ENCODE peak calls at places on chromosomes 13 and 19, in seven cellular contexts. C, I, R, Y, L, S and T are unnamed samples.

GRCh38 chr19:18280247-18281081 is 958 bp downstream of the JUND start:
- DNase-seq in L (peak), R (no peak), S (peak), I (peak), C (peak), Y (peak), T (peak)

GRCh38 chr13:27744861-27745260 is 47.4 kb upstream of the GSX1 start:
- DNase-seq in Y (no peak), I (no peak), R (no peak), C (no peak), S (no peak), L (peak), T (no peak)

GRCh38 chr19:14023404-14024235 is 4.3 kb upstream of the RLN3 start:
- DNase-seq in Y (peak), C (peak), R (no peak), I (peak), L (peak), S (peak), T (peak)

GRCh38 chr19:37903096-37903495 is 3.3 kb downstream of the WDR87 start:
- DNase-seq in Y (no peak), C (no peak), I (no peak), S (no peak), L (no peak), R (no peak), T (no peak)

GRCh38 chr19:23254141-23254910 is 4.1 kb upstream of the ZNF724 start:
- DNase-seq in S (no peak), C (no peak), L (no peak), R (no peak), Y (no peak), I (no peak), T (no peak)

GRCh38 chr19:30682576-30683536 is 310.7 kb downstream of the ZNF536 start:
- DNase-seq in S (peak), R (no peak), C (peak), L (peak), Y (peak), I (peak), T (peak)

GRCh38 chr19:48968179-48968661 is 3.1 kb downstream of the FTL start:
- DNase-seq in I (peak), C (peak), R (no peak), L (no peak), S (no peak), Y (peak), T (no peak)

GRCh38 chr19:49335784-49336481 is 727 bp downstream of the CD37 start:
- DNase-seq in C (no peak), I (no peak), S (no peak), Y (no peak), L (peak), R (no peak), T (no peak)

GRCh38 chr13:26855921-26856320 is 95.3 kb upstream of the GPR12 start:
- DNase-seq in L (no peak), Y (no peak), C (no peak), R (no peak), S (no peak), I (no peak), T (no peak)

GRCh38 chr13:102567857-102568256 is 28.9 kb upstream of the TPP2 start:
- DNase-seq in Y (no peak), L (no peak), S (no peak), C (no peak), I (no peak), R (no peak), T (no peak)

GRCh38 chr13:38519229-38519910 is 167.5 kb upstream of the FREM2 start:
- DNase-seq in C (no peak), L (no peak), R (no peak), Y (no peak), I (no peak), S (no peak), T (no peak)

GRCh38 chr19:38483016-38483630 is 49.6 kb downstream of the RYR1 start:
- DNase-seq in L (no peak), I (no peak), S (no peak), C (no peak), R (no peak), Y (no peak), T (peak)

GRCh38 chr19:46466536-46467199 is 4.7 kb downstream of the PNMA8A start:
- DNase-seq in Y (no peak), C (no peak), I (peak), S (no peak), L (no peak), R (peak), T (no peak)

GRCh38 chr19:10332158-10332964 is 968 bp downstream of the RAVER1 start:
- DNase-seq in C (no peak), S (peak), R (no peak), Y (peak), I (no peak), L (no peak), T (no peak)

GRCh38 chr19:30861896-30862295 is 487.3 kb downstream of the TSHZ3 start:
- DNase-seq in C (no peak), L (no peak), S (no peak), R (no peak), Y (no peak), I (no peak), T (no peak)

GRCh38 chr13:45120967-45121366 is 657 bp downstream of the GTF2F2 start:
- DNase-seq in S (no peak), I (no peak), C (no peak), Y (no peak), L (no peak), R (no peak), T (no peak)

GRCh38 chr19:48333467-48334384 is 8.4 kb downstream of the EMP3 start:
- DNase-seq in I (peak), S (peak), Y (no peak), L (peak), C (peak), R (peak), T (peak)

GRCh38 chr13:39364797-39365468 is 238.1 kb downstream of the LHFPL6 start:
- DNase-seq in Y (peak), R (no peak), L (no peak), I (peak), S (no peak), C (no peak), T (no peak)

GRCh38 chr19:16296713-16297112 is 27.9 kb upstream of the KLF2 start:
- DNase-seq in Y (no peak), C (no peak), S (no peak), R (no peak), I (no peak), L (no peak), T (no peak)

GRCh38 chr19:51119089-51119488 is 5.6 kb upstream of the SIGLEC9 start:
- DNase-seq in Y (no peak), C (no peak), S (no peak), L (no peak), R (no peak), I (no peak), T (no peak)
- TF ChIP-seq USF2 in Y (no peak), C (no peak), S (no peak), L (no peak), R (no peak), I (no peak), T (no peak)

GRCh38 chr19:50501186-50501567 is 9.8 kb downstream of the JOSD2 start:
- DNase-seq in L (no peak), I (no peak), S (no peak), Y (no peak), C (no peak), R (no peak), T (no peak)
- TF ChIP-seq USF2 in L (no peak), I (no peak), S (no peak), Y (no peak), C (no peak), R (no peak), T (no peak)

GRCh38 chr13:93794197-93794885 is 567.7 kb downstream of the GPC6 start:
- DNase-seq in C (no peak), Y (no peak), S (no peak), I (peak), R (no peak), L (no peak), T (no peak)
- TF ChIP-seq USF2 in C (no peak), Y (no peak), S (no peak), I (no peak), R (no peak), L (no peak), T (no peak)

GRCh38 chr19:2474232-2475017 is 1.5 kb upstream of the GADD45B start:
- DNase-seq in I (peak), Y (peak), R (no peak), L (peak), S (peak), C (peak), T (peak)

GRCh38 chr19:2477141-2477710 is 1.3 kb downstream of the GADD45B start:
- DNase-seq in R (no peak), I (peak), Y (no peak), C (no peak), S (no peak), L (no peak), T (no peak)

GRCh38 chr19:2475702-2476450 is at the start of gene GADD45B:
- DNase-seq in L (peak), Y (peak), C (peak), R (peak), I (peak), S (peak), T (peak)

GRCh38 chr19:2476451-2477140 is 669 bp downstream of the GADD45B start:
- DNase-seq in R (no peak), L (peak), C (no peak), Y (no peak), I (peak), S (peak), T (peak)

GRCh38 chr19:2475018-2475701 is 767 bp upstream of the GADD45B start:
- DNase-seq in L (peak), S (peak), R (no peak), C (no peak), I (peak), Y (no peak), T (peak)
- TF ChIP-seq USF2 in L (no peak), S (no peak), R (no peak), C (no peak), I (peak), Y (no peak), T (no peak)

DNA sequence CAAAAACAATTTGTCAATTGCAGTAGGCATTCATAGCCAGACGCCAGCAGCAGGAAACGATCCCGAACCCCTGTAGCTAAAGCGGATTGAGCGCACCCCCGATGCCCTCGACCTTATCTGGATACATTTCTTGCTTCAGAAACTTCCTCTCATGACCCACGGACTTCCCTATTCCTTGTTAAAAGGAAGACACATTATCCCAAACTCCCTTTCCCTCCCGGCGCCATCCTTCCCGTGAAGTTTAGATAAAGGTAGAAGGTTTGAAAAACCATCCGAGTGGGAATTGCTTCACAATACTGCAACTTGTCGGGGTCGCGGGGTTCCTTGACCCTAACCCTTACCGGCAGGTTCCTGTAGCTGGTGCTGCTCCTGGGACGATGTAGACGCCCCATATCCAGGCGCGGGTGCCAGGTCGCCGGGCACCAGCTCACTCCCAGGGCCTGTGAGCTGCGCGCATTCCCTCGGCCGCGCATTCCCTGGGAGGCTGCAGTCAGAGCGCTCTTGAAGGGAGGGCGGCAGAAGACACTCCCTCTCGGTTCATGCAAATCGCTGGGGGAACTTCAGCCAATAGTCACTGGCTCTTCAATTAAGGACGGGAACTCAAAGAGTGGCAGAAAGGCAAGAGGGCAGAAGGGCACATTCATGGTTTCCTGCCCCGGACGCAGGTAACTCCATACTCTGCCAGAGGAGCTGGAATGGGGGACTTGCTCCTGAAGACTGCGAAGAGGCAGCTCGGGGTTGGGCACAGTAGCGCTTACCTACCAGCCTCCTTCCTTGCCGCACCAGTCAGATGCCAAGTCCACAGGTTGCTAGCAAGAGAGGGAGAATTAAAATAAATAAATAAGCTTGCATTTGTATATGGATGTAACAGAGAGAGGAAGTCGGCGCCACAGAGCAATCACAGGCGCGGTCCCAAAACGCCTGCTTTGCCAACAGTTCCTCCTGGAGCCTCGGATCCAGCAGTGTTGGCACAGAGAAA is 674 bp downstream of the PCDH20 start:
- DNase-seq in Y (peak), S (no peak), I (no peak), R (no peak), L (peak), C (no peak), T (peak)
- TF ChIP-seq USF2 in Y (no peak), S (no peak), I (no peak), R (no peak), L (no peak), C (no peak), T (no peak)